ENCODE peak calls at places on chromosomes 3 and 15, in ten cellular contexts. One of them, this sample, is unnamed.

GRCh38 chr3:128051459-128051836 is 789 bp upstream of the SEC61A1 start:
- DNase-seq in CD4-positive, alpha-beta memory T cell: no peak
- DNase-seq in posterior cingulate gyrus: no peak
- DNase-seq in Calu3: no peak
- DNase-seq in H7: no peak
- DNase-seq in mucosa of gallbladder: no peak
- DNase-seq in AML-193: no peak
- DNase-seq in activated CD4-positive, CD25-positive, alpha-beta regulatory T cell treated with anti-CD3 and anti-CD28 coated beads, Interleukin-2, amount 50 U/mL, for 72 hours: no peak
- DNase-seq in CD4-positive, CD25-positive, alpha-beta regulatory T cell: no peak
- DNase-seq in iPS-NIHi11: peak; percentile 30
- DNase-seq in this sample: no peak

GRCh38 chr15:58260186-58260910 is 122.2 kb downstream of the AQP9 start:
- DNase-seq in iPS-NIHi11: no peak
- DNase-seq in H7: no peak
- DNase-seq in CD4-positive, alpha-beta memory T cell: no peak
- DNase-seq in posterior cingulate gyrus: no peak
- DNase-seq in mucosa of gallbladder: no peak
- DNase-seq in CD4-positive, CD25-positive, alpha-beta regulatory T cell: no peak
- DNase-seq in AML-193: no peak
- DNase-seq in Calu3: no peak
- DNase-seq in activated CD4-positive, CD25-positive, alpha-beta regulatory T cell treated with anti-CD3 and anti-CD28 coated beads, Interleukin-2, amount 50 U/mL, for 72 hours: no peak
- DNase-seq in this sample: no peak

GRCh38 chr3:114566162-114566755 is 272.4 kb downstream of the TIGIT start:
- DNase-seq in Calu3: no peak
- DNase-seq in CD4-positive, CD25-positive, alpha-beta regulatory T cell: no peak
- DNase-seq in CD4-positive, alpha-beta memory T cell: no peak
- DNase-seq in posterior cingulate gyrus: no peak
- DNase-seq in activated CD4-positive, CD25-positive, alpha-beta regulatory T cell treated with anti-CD3 and anti-CD28 coated beads, Interleukin-2, amount 50 U/mL, for 72 hours: no peak
- DNase-seq in mucosa of gallbladder: no peak
- DNase-seq in AML-193: no peak
- DNase-seq in iPS-NIHi11: no peak
- DNase-seq in H7: no peak
- DNase-seq in this sample: no peak

GRCh38 chr15:48052871-48053383 is 67.9 kb upstream of the SLC24A5 start:
- DNase-seq in Calu3: no peak
- DNase-seq in activated CD4-positive, CD25-positive, alpha-beta regulatory T cell treated with anti-CD3 and anti-CD28 coated beads, Interleukin-2, amount 50 U/mL, for 72 hours: no peak
- DNase-seq in CD4-positive, CD25-positive, alpha-beta regulatory T cell: no peak
- DNase-seq in AML-193: no peak
- DNase-seq in posterior cingulate gyrus: no peak
- DNase-seq in CD4-positive, alpha-beta memory T cell: no peak
- DNase-seq in H7: no peak
- DNase-seq in iPS-NIHi11: no peak
- DNase-seq in mucosa of gallbladder: no peak
- DNase-seq in this sample: no peak

GRCh38 chr3:23797490-23797889 is 8.3 kb upstream of the UBE2E1 start:
- DNase-seq in posterior cingulate gyrus: no peak
- DNase-seq in mucosa of gallbladder: no peak
- DNase-seq in activated CD4-positive, CD25-positive, alpha-beta regulatory T cell treated with anti-CD3 and anti-CD28 coated beads, Interleukin-2, amount 50 U/mL, for 72 hours: no peak
- DNase-seq in Calu3: no peak
- DNase-seq in H7: no peak
- DNase-seq in AML-193: no peak
- DNase-seq in iPS-NIHi11: no peak
- DNase-seq in CD4-positive, alpha-beta memory T cell: no peak
- DNase-seq in CD4-positive, CD25-positive, alpha-beta regulatory T cell: no peak
- DNase-seq in this sample: no peak

GRCh38 chr15:42955518-42955917 is 34.9 kb upstream of the TTBK2 start:
- DNase-seq in H7: no peak
- DNase-seq in CD4-positive, CD25-positive, alpha-beta regulatory T cell: no peak
- DNase-seq in AML-193: no peak
- DNase-seq in mucosa of gallbladder: no peak
- DNase-seq in iPS-NIHi11: no peak
- DNase-seq in Calu3: no peak
- DNase-seq in posterior cingulate gyrus: no peak
- DNase-seq in CD4-positive, alpha-beta memory T cell: no peak
- DNase-seq in activated CD4-positive, CD25-positive, alpha-beta regulatory T cell treated with anti-CD3 and anti-CD28 coated beads, Interleukin-2, amount 50 U/mL, for 72 hours: no peak
- DNase-seq in this sample: no peak

GRCh38 chr3:170418422-170419300 is at the start of gene CLDN11:
- DNase-seq in mucosa of gallbladder: peak; percentile 24
- DNase-seq in AML-193: no peak
- DNase-seq in CD4-positive, alpha-beta memory T cell: no peak
- DNase-seq in CD4-positive, CD25-positive, alpha-beta regulatory T cell: no peak
- DNase-seq in iPS-NIHi11: peak; percentile 94
- DNase-seq in H7: peak; percentile 96
- DNase-seq in activated CD4-positive, CD25-positive, alpha-beta regulatory T cell treated with anti-CD3 and anti-CD28 coated beads, Interleukin-2, amount 50 U/mL, for 72 hours: no peak
- DNase-seq in posterior cingulate gyrus: peak; percentile 72
- DNase-seq in Calu3: peak; percentile 68
- DNase-seq in this sample: no peak

GRCh38 chr15:66832679-66833078 is 130.6 kb downstream of the SMAD6 start:
- DNase-seq in Calu3: no peak
- DNase-seq in activated CD4-positive, CD25-positive, alpha-beta regulatory T cell treated with anti-CD3 and anti-CD28 coated beads, Interleukin-2, amount 50 U/mL, for 72 hours: no peak
- DNase-seq in iPS-NIHi11: no peak
- DNase-seq in H7: no peak
- DNase-seq in posterior cingulate gyrus: no peak
- DNase-seq in CD4-positive, alpha-beta memory T cell: no peak
- DNase-seq in AML-193: peak; percentile 90
- DNase-seq in mucosa of gallbladder: no peak
- DNase-seq in CD4-positive, CD25-positive, alpha-beta regulatory T cell: no peak
- DNase-seq in this sample: peak; percentile 26

GRCh38 chr3:71378509-71378908 is 205.0 kb downstream of the FOXP1 start:
- DNase-seq in mucosa of gallbladder: no peak
- DNase-seq in AML-193: no peak
- DNase-seq in posterior cingulate gyrus: no peak
- DNase-seq in CD4-positive, CD25-positive, alpha-beta regulatory T cell: no peak
- DNase-seq in CD4-positive, alpha-beta memory T cell: no peak
- DNase-seq in H7: no peak
- DNase-seq in iPS-NIHi11: no peak
- DNase-seq in Calu3: no peak
- DNase-seq in activated CD4-positive, CD25-positive, alpha-beta regulatory T cell treated with anti-CD3 and anti-CD28 coated beads, Interleukin-2, amount 50 U/mL, for 72 hours: no peak
- DNase-seq in this sample: no peak

GRCh38 chr3:54670269-54671000 is 257.4 kb downstream of the LRTM1 start:
- DNase-seq in AML-193: no peak
- DNase-seq in CD4-positive, alpha-beta memory T cell: no peak
- DNase-seq in Calu3: no peak
- DNase-seq in activated CD4-positive, CD25-positive, alpha-beta regulatory T cell treated with anti-CD3 and anti-CD28 coated beads, Interleukin-2, amount 50 U/mL, for 72 hours: no peak
- DNase-seq in mucosa of gallbladder: no peak
- DNase-seq in posterior cingulate gyrus: no peak
- DNase-seq in CD4-positive, CD25-positive, alpha-beta regulatory T cell: no peak
- DNase-seq in H7: peak; percentile 68
- DNase-seq in iPS-NIHi11: peak; percentile 56
- DNase-seq in this sample: no peak

GRCh38 chr3:195270350-195271115 is 426 bp downstream of the XXYLT1 start:
- DNase-seq in iPS-NIHi11: peak; percentile 81
- DNase-seq in activated CD4-positive, CD25-positive, alpha-beta regulatory T cell treated with anti-CD3 and anti-CD28 coated beads, Interleukin-2, amount 50 U/mL, for 72 hours: peak; percentile 51
- DNase-seq in Calu3: peak; percentile 89
- DNase-seq in mucosa of gallbladder: peak; percentile 67
- DNase-seq in H7: peak; percentile 88
- DNase-seq in posterior cingulate gyrus: peak; percentile 55
- DNase-seq in CD4-positive, CD25-positive, alpha-beta regulatory T cell: peak; percentile 27
- DNase-seq in CD4-positive, alpha-beta memory T cell: no peak
- DNase-seq in AML-193: peak; percentile 84
- DNase-seq in this sample: no peak

This sample was measured in CD14-positive monocyte.